ENCODE peak calls at places on chromosome 21, in nine cellular contexts. Z is adrenal gland, M is neuronal stem cell, P is RWPE2, U is right cardiac atrium, V is hepatocyte, Y is mesendoderm, J is H9, Q is body of pancreas. C is an unnamed sample.

GRCh38 chr21:24023402-24023801 is 1583.9 kb downstream of the MRPL39 start:
- DNase-seq in Z (no peak), M (no peak), P (no peak), U (no peak), V (no peak), Y (no peak), J (no peak), Q (no peak), C (no peak)

GRCh38 chr21:25709684-25710265 is 24.9 kb downstream of the ATP5PF start:
- DNase-seq in Z (no peak), M (no peak), P (no peak), U (no peak), V (no peak), Y (peak; percentile 68), J (peak; percentile 38), Q (no peak), C (peak; percentile 11)

GRCh38 chr21:16473965-16474364 is 744.2 kb downstream of the USP25 start:
- DNase-seq in Z (peak; percentile 17), M (no peak), P (no peak), U (peak; percentile 60), V (no peak), Y (no peak), J (no peak), Q (no peak), C (no peak)

GRCh38 chr21:31180256-31181088 is 142.2 kb upstream of the KRTAP19-8 start:
- DNase-seq in Z (no peak), M (no peak), P (no peak), U (no peak), V (peak; percentile 56), Y (peak; percentile 47), J (no peak), Q (peak; percentile 33), C (no peak)

GRCh38 chr21:25898671-25899070 is 163.9 kb downstream of the GABPA start:
- DNase-seq in Z (no peak), M (no peak), P (no peak), U (no peak), V (no peak), Y (peak; percentile 83), J (no peak), Q (no peak), C (no peak)

GRCh38 chr21:40179167-40179566 is 311.9 kb downstream of the PCP4 start:
- DNase-seq in Z (peak; percentile 21), M (no peak), P (no peak), U (no peak), V (no peak), Y (no peak), J (no peak), Q (peak; percentile 15), C (no peak)

GRCh38 chr21:14900058-14900457 is 164.7 kb downstream of the NRIP1 start:
- DNase-seq in Z (no peak), M (no peak), P (no peak), U (no peak), V (no peak), Y (peak; percentile 83), J (no peak), Q (no peak), C (no peak)

GRCh38 chr21:39136711-39137110 is 46.5 kb downstream of the PSMG1 start:
- DNase-seq in Z (no peak), M (no peak), P (no peak), U (no peak), V (no peak), Y (no peak), J (no peak), Q (no peak), C (no peak)

DNA sequence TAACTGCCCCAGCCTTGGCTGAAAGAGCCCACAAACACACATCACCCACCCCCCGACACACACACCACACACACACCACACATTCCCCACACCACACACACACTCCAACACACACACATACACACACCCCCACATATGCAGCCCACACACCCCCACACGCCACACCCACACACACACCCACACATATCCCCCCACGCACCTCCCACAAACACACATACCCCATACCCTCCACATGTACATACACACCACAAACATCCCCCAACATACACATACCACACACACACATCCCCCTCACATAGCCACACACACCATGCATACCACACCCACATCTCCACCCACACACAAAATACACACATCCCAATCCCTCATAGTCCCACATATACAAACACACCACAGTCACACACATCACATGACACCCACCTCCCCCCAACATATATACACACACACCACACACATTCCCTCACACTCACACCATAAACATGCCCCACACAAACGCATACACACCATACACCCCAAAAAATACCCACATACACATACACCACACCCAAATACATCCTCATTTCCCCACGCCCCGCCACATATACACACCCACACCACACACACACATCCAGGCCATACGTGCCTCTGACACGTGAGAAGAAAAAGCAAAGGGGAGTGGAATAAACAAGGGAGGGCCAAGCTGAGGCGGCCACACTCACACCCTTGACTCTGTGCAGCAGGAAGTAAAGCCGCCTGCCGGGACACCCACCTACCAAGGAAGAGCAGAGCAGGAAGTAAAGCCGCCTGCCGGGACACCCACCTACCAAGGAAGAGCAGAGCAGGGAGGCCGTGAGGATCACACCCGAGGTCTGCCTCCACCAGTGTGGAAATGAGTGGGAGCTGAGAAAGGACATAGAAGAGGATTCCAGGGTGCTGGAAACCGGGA is 53.7 kb downstream of the HSF2BP start:
- DNase-seq in Z (no peak), M (no peak), P (no peak), U (no peak), V (no peak), Y (no peak), J (no peak), Q (no peak), C (no peak)
- H3K4me1 ChIP-seq in Z (no peaks in the 10 kb centered on the region), M (peaks cover 3% of the 10 kb centered on the region), P (peaks cover 47% of the 10 kb centered on the region), U (peaks cover 9% of the 10 kb centered on the region), V (peaks cover 25% of the 10 kb centered on the region), Y (no peaks in the 10 kb centered on the region), J (no peaks in the 10 kb centered on the region), Q (peaks cover 10% of the 10 kb centered on the region), C (no peaks in the 10 kb centered on the region)

GRCh38 chr21:45329261-45330074 is 41.8 kb upstream of the POFUT2 start:
- DNase-seq in Z (no peak), M (no peak), P (peak; percentile 62), U (peak; percentile 42), V (peak; percentile 79), Y (peak; percentile 66), J (no peak), Q (peak; percentile 78), C (no peak)
- H3K27ac ChIP-seq in Z (peak overlapping the region; percentile 71), M (no peak overlapping the region), P (peak overlapping the region; percentile 56), U (no peak overlapping the region), V (peak overlapping the region; percentile 99), Y (peak overlapping the region; percentile 71), J (no peak overlapping the region), Q (peak overlapping the region; percentile 84), C (no peak overlapping the region)

GRCh38 chr21:41958886-41959563 is 5.2 kb upstream of the C2CD2 start:
- DNase-seq in Z (peak; percentile 87), M (no peak), P (peak; percentile 85), U (no peak), V (no peak), Y (no peak), J (no peak), Q (no peak), C (no peak)

GRCh38 chr21:41955516-41955915 is 1.7 kb upstream of the C2CD2 start:
- DNase-seq in Z (no peak), M (no peak), P (no peak), U (no peak), V (no peak), Y (no peak), J (no peak), Q (no peak), C (no peak)

GRCh38 chr21:41960386-41960785 is 6.6 kb upstream of the C2CD2 start:
- DNase-seq in Z (no peak), M (no peak), P (no peak), U (no peak), V (no peak), Y (no peak), J (no peak), Q (no peak), C (no peak)

GRCh38 chr21:41956926-41957729 is 3.3 kb upstream of the C2CD2 start:
- DNase-seq in Z (peak; percentile 65), M (no peak), P (no peak), U (no peak), V (no peak), Y (peak; percentile 36), J (no peak), Q (peak; percentile 21), C (no peak)

DNA sequence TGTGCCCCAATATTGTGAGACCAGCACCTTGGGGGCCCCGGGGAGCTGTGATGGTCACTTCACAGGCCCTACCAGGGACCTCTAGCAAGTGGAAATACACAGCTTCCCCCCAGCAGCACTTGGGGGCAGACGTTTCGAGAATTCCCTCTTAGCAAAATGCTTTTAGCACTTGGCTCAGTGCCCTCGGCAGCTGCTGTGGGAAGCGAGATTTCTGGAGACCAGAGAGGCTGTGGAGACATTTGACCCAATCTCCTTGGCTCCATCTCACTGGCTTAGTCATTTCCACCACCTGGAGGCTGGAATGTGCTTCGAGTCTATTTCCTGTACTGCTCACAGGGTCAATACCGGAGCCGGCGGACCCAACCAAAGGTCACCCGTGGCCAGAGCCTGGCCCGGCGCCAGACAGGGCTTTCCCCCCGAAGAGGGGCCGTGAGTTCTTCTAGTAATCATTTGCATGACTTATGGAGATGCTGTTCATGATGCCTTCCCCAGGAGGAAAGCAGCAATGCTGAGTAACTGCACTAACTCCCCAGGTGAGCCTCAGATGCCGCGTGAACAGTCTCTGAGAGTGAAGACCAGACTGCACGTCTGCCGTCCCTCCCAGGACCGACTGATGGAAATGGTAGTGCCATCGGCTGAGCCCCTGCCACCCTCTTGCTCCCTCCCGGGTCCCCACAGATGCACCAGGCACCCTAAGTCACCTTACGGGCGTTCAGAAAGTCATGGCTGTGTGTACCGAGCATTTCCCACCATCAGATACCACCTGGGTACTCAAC is 4.4 kb upstream of the C2CD2 start:
- DNase-seq in Z (peak; percentile 76), M (no peak), P (no peak), U (peak; percentile 89), V (peak; percentile 63), Y (peak; percentile 75), J (no peak), Q (peak; percentile 73), C (no peak)
- H3K4me1 ChIP-seq in Z (peaks cover 32% of the 10 kb centered on the region), M (peaks cover 8% of the 10 kb centered on the region), P (peaks cover 27% of the 10 kb centered on the region), U (peaks cover 8% of the 10 kb centered on the region), V (peaks cover 9% of the 10 kb centered on the region), Y (no peaks in the 10 kb centered on the region), J (no peaks in the 10 kb centered on the region), Q (peaks cover 12% of the 10 kb centered on the region), C (peaks cover 4% of the 10 kb centered on the region)

GRCh38 chr21:42790520-42790919 is 88.8 kb downstream of the WDR4 start:
- DNase-seq in Z (no peak), M (no peak), P (no peak), U (no peak), V (no peak), Y (no peak), J (no peak), Q (no peak), C (no peak)

GRCh38 chr21:42796327-42797062 is 82.8 kb downstream of the WDR4 start:
- DNase-seq in Z (no peak), M (no peak), P (no peak), U (no peak), V (no peak), Y (peak; percentile 32), J (no peak), Q (no peak), C (no peak)

GRCh38 chr21:42794551-42794950 is 84.8 kb downstream of the WDR4 start:
- DNase-seq in Z (no peak), M (no peak), P (no peak), U (no peak), V (no peak), Y (peak; percentile 45), J (no peak), Q (no peak), C (no peak)

GRCh38 chr21:42797522-42797921 is 81.8 kb downstream of the WDR4 start:
- DNase-seq in Z (no peak), M (no peak), P (no peak), U (no peak), V (no peak), Y (peak; percentile 79), J (no peak), Q (no peak), C (no peak)

DNA sequence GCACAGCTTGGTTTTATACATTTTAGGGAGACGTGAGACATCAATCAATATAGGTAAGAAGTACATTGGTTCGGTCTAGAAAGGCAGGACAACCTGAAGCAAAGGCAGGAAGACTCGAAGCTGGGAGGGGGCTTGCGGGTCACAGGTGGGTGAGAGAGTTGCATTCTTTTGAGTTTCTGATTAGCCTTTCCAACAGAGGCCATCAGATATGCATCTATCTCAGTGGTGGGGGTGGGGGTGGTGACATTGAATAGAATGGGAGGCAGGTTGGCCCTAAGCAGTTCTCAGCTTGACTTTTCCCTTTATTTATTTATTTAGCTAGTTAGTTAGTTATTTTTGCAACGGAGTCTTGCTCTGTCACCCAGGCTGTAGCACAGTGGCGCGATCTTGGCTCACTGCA is 85.6 kb downstream of the WDR4 start:
- DNase-seq in Z (no peak), M (no peak), P (no peak), U (no peak), V (no peak), Y (peak; percentile 88), J (no peak), Q (no peak), C (no peak)
- H3K27ac ChIP-seq in Z (no peak overlapping the region), M (no peak overlapping the region), P (no peak overlapping the region), U (no peak overlapping the region), V (no peak overlapping the region), Y (no peak overlapping the region), J (no peak overlapping the region), Q (no peak overlapping the region), C (no peak overlapping the region)

C was measured in iPS DF 6.9.